ENCODE peak calls at places on chromosomes 12 and 14, in six cellular contexts. M, Y, R, L, G and H are unnamed samples.

GRCh38 chr14:91398707-91399106 is 18.9 kb downstream of the CCDC88C start:
- DNase-seq in L (no peak), G (no peak), M (no peak), R (no peak), Y (no peak), H (no peak)

GRCh38 chr14:93128785-93129459 is 13.2 kb upstream of the ITPK1 start:
- DNase-seq in Y (no peak), L (no peak), R (no peak), M (no peak), G (no peak), H (no peak)

GRCh38 chr12:54419088-54419887 is at the start of gene ITGA5:
- DNase-seq in Y (peak; percentile 48), L (peak; percentile 43), G (peak; percentile 76), R (peak; percentile 86), M (peak; percentile 76), H (peak; percentile 53)

GRCh38 chr12:83575326-83575725 is 888.6 kb downstream of the TMTC2 start:
- DNase-seq in Y (no peak), R (no peak), M (no peak), L (no peak), G (no peak), H (no peak)

GRCh38 chr14:67883717-67884116 is 64.1 kb downstream of the RAD51B start:
- DNase-seq in Y (no peak), L (no peak), M (no peak), R (no peak), G (peak; percentile 50), H (peak; percentile 8)

GRCh38 chr12:116392061-116392460 is 114.6 kb upstream of the MED13L start:
- DNase-seq in G (no peak), M (no peak), Y (no peak), R (no peak), L (no peak), H (no peak)

GRCh38 chr14:100031506-100032281 is 33.5 kb upstream of the EVL start:
- DNase-seq in R (no peak), G (peak; percentile 98), M (peak; percentile 97), L (no peak), Y (no peak), H (no peak)

GRCh38 chr12:68310370-68310769 is 21.8 kb downstream of the MDM1 start:
- DNase-seq in G (peak; percentile 54), M (peak; percentile 78), R (no peak), Y (no peak), L (no peak), H (no peak)

GRCh38 chr12:81086342-81086741 is 8.5 kb downstream of the ACSS3 start:
- DNase-seq in G (peak; percentile 25), L (no peak), Y (no peak), R (no peak), M (no peak), H (no peak)

GRCh38 chr12:100908501-100908900 is 113.9 kb downstream of the ANO4 start:
- DNase-seq in M (peak; percentile 70), Y (no peak), G (peak; percentile 51), R (no peak), L (no peak), H (no peak)

GRCh38 chr14:104882325-104882973 is 17.4 kb downstream of the CEP170B start:
- DNase-seq in L (no peak), G (no peak), Y (no peak), R (peak; percentile 4), M (peak; percentile 76), H (no peak)

GRCh38 chr12:51127050-51127729 is 43.8 kb upstream of the CSRNP2 start:
- DNase-seq in M (peak; percentile 79), Y (no peak), G (peak; percentile 3), L (no peak), R (no peak), H (no peak)

GRCh38 chr14:40119765-40120164 is 687.5 kb upstream of the FBXO33 start:
- DNase-seq in M (no peak), G (no peak), R (no peak), L (no peak), Y (no peak), H (no peak)

GRCh38 chr12:27198036-27198435 is 46.0 kb upstream of the STK38L start:
- DNase-seq in L (no peak), M (no peak), G (peak; percentile 38), R (no peak), Y (no peak), H (no peak)

GRCh38 chr12:57147641-57147944 is 174 bp upstream of the LRP1-AS start:
- DNase-seq in L (no peak), M (no peak), G (peak; percentile 67), R (no peak), Y (no peak), H (no peak)

GRCh38 chr14:75389679-75390078 is 38.1 kb upstream of the JDP2 start:
- DNase-seq in L (no peak), R (no peak), M (no peak), G (no peak), Y (no peak), H (no peak)

GRCh38 chr12:100234591-100235304 is 32.1 kb downstream of the DEPDC4 start:
- DNase-seq in R (no peak), M (no peak), G (peak; percentile 67), Y (no peak), L (no peak), H (no peak)

GRCh38 chr12:107591095-107591375 is 94.6 kb upstream of the PWP1 start:
- DNase-seq in G (no peak), Y (no peak), L (no peak), R (no peak), M (no peak), H (no peak)

GRCh38 chr14:50397461-50398196 is 948 bp upstream of the CDKL1 start:
- DNase-seq in L (no peak), R (peak; percentile 15), Y (no peak), M (peak; percentile 57), G (no peak), H (no peak)

GRCh38 chr12:113642672-113643071 is 171.0 kb upstream of the LHX5 start:
- DNase-seq in G (no peak), Y (no peak), M (no peak), L (no peak), R (no peak), H (no peak)

GRCh38 chr14:71966528-71966927 is 34.3 kb downstream of the RGS6 start:
- DNase-seq in Y (no peak), R (no peak), M (no peak), L (no peak), G (no peak), H (no peak)

GRCh38 chr12:53219116-53219955 is 12.3 kb upstream of the ITGB7 start:
- DNase-seq in R (no peak), L (no peak), M (peak; percentile 47), G (peak; percentile 56), Y (no peak), H (peak; percentile 51)

GRCh38 chr14:55562135-55562534 is 17.9 kb upstream of the KTN1 start:
- DNase-seq in L (no peak), M (peak; percentile 48), Y (no peak), R (no peak), G (no peak), H (no peak)
- H3K4me3 ChIP-seq in L (no peak overlapping the region), M (no peak overlapping the region), Y (no peak overlapping the region), R (no peak overlapping the region), G (no peak overlapping the region), H (no peak overlapping the region)

GRCh38 chr14:34228663-34229001 is 233.4 kb downstream of the SPTSSA start:
- DNase-seq in M (no peak), Y (no peak), L (no peak), G (no peak), R (no peak), H (no peak)

GRCh38 chr14:34227834-34228662 is 234.0 kb downstream of the SPTSSA start:
- DNase-seq in L (no peak), G (peak; percentile 64), M (peak; percentile 50), Y (peak; percentile 57), R (peak; percentile 73), H (peak; percentile 9)

GRCh38 chr14:34231626-34232025 is 230.4 kb downstream of the SPTSSA start:
- DNase-seq in R (peak; percentile 16), Y (no peak), G (no peak), L (no peak), M (no peak), H (no peak)

GRCh38 chr14:34232790-34233189 is 229.2 kb downstream of the SPTSSA start:
- DNase-seq in L (no peak), M (no peak), R (no peak), Y (no peak), G (no peak), H (no peak)

GRCh38 chr14:34229140-34229539 is 232.9 kb downstream of the SPTSSA start:
- DNase-seq in M (no peak), R (no peak), G (no peak), Y (no peak), L (no peak), H (no peak)
- H3K4me1 ChIP-seq in M (peaks cover 3% of the 10 kb centered on the region), R (peaks cover 40% of the 10 kb centered on the region), G (no peaks in the 10 kb centered on the region), Y (peaks cover 2% of the 10 kb centered on the region), L (no peaks in the 10 kb centered on the region), H (no peaks in the 10 kb centered on the region)

GRCh38 chr12:690466-690865 is 27.2 kb upstream of the NINJ2 start:
- DNase-seq in M (no peak), R (peak; percentile 19), L (no peak), G (no peak), Y (no peak), H (no peak)

GRCh38 chr12:681857-682256 is 18.6 kb upstream of the NINJ2 start:
- DNase-seq in R (no peak), L (no peak), Y (no peak), G (no peak), M (no peak), H (no peak)

GRCh38 chr12:684416-684815 is 21.2 kb upstream of the NINJ2 start:
- DNase-seq in Y (no peak), L (no peak), G (no peak), M (no peak), R (no peak), H (no peak)

DNA sequence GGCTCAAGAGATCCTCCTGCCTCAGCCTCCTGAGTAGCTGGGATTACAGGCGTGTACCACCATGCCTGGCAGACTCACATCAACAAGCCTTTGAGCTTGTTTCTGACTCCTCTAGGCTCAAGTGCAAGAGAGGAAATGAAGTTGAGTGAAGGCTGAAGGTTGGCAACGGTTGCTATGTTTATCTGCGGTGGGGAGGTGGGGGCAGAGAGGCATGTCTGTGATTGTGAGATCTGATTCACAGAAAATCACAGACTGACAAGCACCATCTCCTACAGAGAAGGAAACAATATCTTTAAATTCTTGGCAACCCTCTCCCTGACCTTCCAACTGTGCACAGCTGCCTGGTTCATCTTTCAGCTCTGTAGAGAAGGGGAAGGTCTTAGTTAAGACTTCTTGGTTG is 22.1 kb upstream of the NINJ2 start:
- DNase-seq in Y (no peak), L (peak; percentile 75), M (peak; percentile 71), R (no peak), G (peak; percentile 81), H (peak; percentile 95)
- H3K4me3 ChIP-seq in Y (no peak overlapping the region), L (no peak overlapping the region), M (no peak overlapping the region), R (no peak overlapping the region), G (no peak overlapping the region), H (no peak overlapping the region)

DNA sequence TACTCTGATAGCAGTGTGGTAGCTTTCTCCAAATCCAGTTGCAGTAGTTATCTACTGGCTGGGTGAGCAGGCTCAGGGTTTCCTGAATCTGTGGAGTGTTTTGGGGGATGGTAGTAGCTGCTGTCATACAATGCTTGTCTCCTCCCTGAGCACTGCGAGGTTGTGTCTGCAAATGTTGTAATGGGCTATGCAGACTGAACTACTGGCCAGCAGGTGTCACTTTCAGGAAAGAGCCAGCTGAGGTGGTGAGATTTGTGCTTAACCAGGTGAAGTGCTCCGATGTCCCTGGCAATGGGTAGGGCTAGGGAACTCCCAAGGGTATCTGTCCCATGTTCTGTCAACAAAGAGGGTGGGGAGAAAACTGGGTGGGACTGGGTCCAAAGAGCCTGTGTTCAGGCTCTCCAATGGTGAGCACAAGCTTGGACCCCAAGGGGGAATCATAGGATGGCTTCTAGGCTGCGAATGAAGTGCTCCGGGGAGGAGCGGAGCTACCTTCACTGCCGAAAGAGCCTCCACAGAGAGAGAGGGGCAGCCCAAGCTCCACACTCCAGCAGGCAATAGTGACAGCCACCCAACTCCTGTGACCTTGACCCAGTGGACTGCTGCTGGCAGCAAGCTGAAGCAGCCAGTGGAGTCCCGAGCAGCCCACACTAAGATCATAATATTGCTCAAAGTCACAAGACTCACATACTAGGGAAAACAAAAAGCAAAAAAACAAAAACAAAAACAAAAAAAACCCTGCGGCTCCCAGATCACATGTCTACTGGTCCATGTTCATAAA is 1324.0 kb upstream of the USP15 start:
- DNase-seq in R (no peak), L (no peak), Y (no peak), G (no peak), M (peak; percentile 10), H (no peak)
- H3K4me1 ChIP-seq in R (no peaks in the 10 kb centered on the region), L (no peaks in the 10 kb centered on the region), Y (no peaks in the 10 kb centered on the region), G (no peaks in the 10 kb centered on the region), M (no peaks in the 10 kb centered on the region), H (no peaks in the 10 kb centered on the region)